ENCODE peak calls at places on chromosomes 12 and 14, in eight cellular contexts. One of them, this sample, is unnamed.

GRCh38 chr12:108381793-108382436 is 42.8 kb upstream of the CMKLR1 start:
- DNase-seq in AG09309: no peak
- DNase-seq in stimulated activated CD4-positive, alpha-beta T cell treated with anti-CD3 and anti-CD28 coated beads, Interleukin-15, amount 100 ng/mL, for 1 hour: no peak
- DNase-seq in NCI-H1105: no peak
- DNase-seq in GM12865: no peak
- DNase-seq in tibial artery: no peak
- DNase-seq in nephron progenitor cell: peak; percentile 83
- DNase-seq in NCI-H446: no peak
- DNase-seq in this sample: no peak

GRCh38 chr14:100530270-100531072 is 56.7 kb downstream of the BEGAIN start:
- DNase-seq in AG09309: no peak
- DNase-seq in stimulated activated CD4-positive, alpha-beta T cell treated with anti-CD3 and anti-CD28 coated beads, Interleukin-15, amount 100 ng/mL, for 1 hour: no peak
- DNase-seq in NCI-H1105: no peak
- DNase-seq in GM12865: no peak
- DNase-seq in tibial artery: peak; percentile 14
- DNase-seq in nephron progenitor cell: no peak
- DNase-seq in NCI-H446: no peak
- DNase-seq in this sample: no peak

GRCh38 chr12:26090853-26091510 is 33.9 kb downstream of the BHLHE41 start:
- DNase-seq in AG09309: no peak
- DNase-seq in stimulated activated CD4-positive, alpha-beta T cell treated with anti-CD3 and anti-CD28 coated beads, Interleukin-15, amount 100 ng/mL, for 1 hour: no peak
- DNase-seq in NCI-H1105: no peak
- DNase-seq in GM12865: no peak
- DNase-seq in tibial artery: no peak
- DNase-seq in nephron progenitor cell: no peak
- DNase-seq in NCI-H446: no peak
- DNase-seq in this sample: no peak

GRCh38 chr12:78040111-78040510 is 209.4 kb downstream of the NAV3 start:
- DNase-seq in AG09309: no peak
- DNase-seq in stimulated activated CD4-positive, alpha-beta T cell treated with anti-CD3 and anti-CD28 coated beads, Interleukin-15, amount 100 ng/mL, for 1 hour: no peak
- DNase-seq in NCI-H1105: no peak
- DNase-seq in GM12865: no peak
- DNase-seq in tibial artery: no peak
- DNase-seq in nephron progenitor cell: no peak
- DNase-seq in NCI-H446: no peak
- DNase-seq in this sample: no peak

GRCh38 chr12:27821259-27821973 is 41.4 kb upstream of the MANSC4 start:
- DNase-seq in AG09309: peak; percentile 38
- DNase-seq in stimulated activated CD4-positive, alpha-beta T cell treated with anti-CD3 and anti-CD28 coated beads, Interleukin-15, amount 100 ng/mL, for 1 hour: peak; percentile 6
- DNase-seq in NCI-H1105: peak; percentile 49
- DNase-seq in GM12865: peak; percentile 83
- DNase-seq in tibial artery: peak; percentile 25
- DNase-seq in nephron progenitor cell: peak; percentile 39
- DNase-seq in NCI-H446: no peak
- DNase-seq in this sample: peak; percentile 60

GRCh38 chr12:28876423-28876822 is 272.7 kb upstream of the FAR2 start:
- DNase-seq in AG09309: no peak
- DNase-seq in stimulated activated CD4-positive, alpha-beta T cell treated with anti-CD3 and anti-CD28 coated beads, Interleukin-15, amount 100 ng/mL, for 1 hour: no peak
- DNase-seq in NCI-H1105: no peak
- DNase-seq in GM12865: no peak
- DNase-seq in tibial artery: no peak
- DNase-seq in nephron progenitor cell: no peak
- DNase-seq in NCI-H446: no peak
- DNase-seq in this sample: no peak

GRCh38 chr12:132388379-132389015 is 59.1 kb upstream of the GALNT9 start:
- DNase-seq in AG09309: no peak
- DNase-seq in stimulated activated CD4-positive, alpha-beta T cell treated with anti-CD3 and anti-CD28 coated beads, Interleukin-15, amount 100 ng/mL, for 1 hour: no peak
- DNase-seq in NCI-H1105: no peak
- DNase-seq in GM12865: no peak
- DNase-seq in tibial artery: no peak
- DNase-seq in nephron progenitor cell: no peak
- DNase-seq in NCI-H446: no peak
- DNase-seq in this sample: no peak

GRCh38 chr14:103007555-103007954 is 49.8 kb downstream of the CDC42BPB start:
- DNase-seq in AG09309: no peak
- DNase-seq in stimulated activated CD4-positive, alpha-beta T cell treated with anti-CD3 and anti-CD28 coated beads, Interleukin-15, amount 100 ng/mL, for 1 hour: no peak
- DNase-seq in NCI-H1105: no peak
- DNase-seq in GM12865: no peak
- DNase-seq in tibial artery: no peak
- DNase-seq in nephron progenitor cell: no peak
- DNase-seq in NCI-H446: no peak
- DNase-seq in this sample: no peak

GRCh38 chr14:77158175-77158908 is 16.8 kb upstream of the ZDHHC22 start:
- DNase-seq in AG09309: peak; percentile 24
- DNase-seq in stimulated activated CD4-positive, alpha-beta T cell treated with anti-CD3 and anti-CD28 coated beads, Interleukin-15, amount 100 ng/mL, for 1 hour: no peak
- DNase-seq in NCI-H1105: peak; percentile 77
- DNase-seq in GM12865: no peak
- DNase-seq in tibial artery: no peak
- DNase-seq in nephron progenitor cell: peak; percentile 53
- DNase-seq in NCI-H446: no peak
- DNase-seq in this sample: no peak

GRCh38 chr14:34000396-34000795 is 49.5 kb upstream of the EGLN3 start:
- DNase-seq in AG09309: no peak
- DNase-seq in stimulated activated CD4-positive, alpha-beta T cell treated with anti-CD3 and anti-CD28 coated beads, Interleukin-15, amount 100 ng/mL, for 1 hour: no peak
- DNase-seq in NCI-H1105: no peak
- DNase-seq in GM12865: no peak
- DNase-seq in tibial artery: no peak
- DNase-seq in nephron progenitor cell: no peak
- DNase-seq in NCI-H446: no peak
- DNase-seq in this sample: no peak

GRCh38 chr14:52961060-52961639 is 10.3 kb upstream of the FERMT2 start:
- DNase-seq in AG09309: no peak
- DNase-seq in stimulated activated CD4-positive, alpha-beta T cell treated with anti-CD3 and anti-CD28 coated beads, Interleukin-15, amount 100 ng/mL, for 1 hour: peak; percentile 4
- DNase-seq in NCI-H1105: peak; percentile 40
- DNase-seq in GM12865: peak; percentile 83
- DNase-seq in tibial artery: peak; percentile 49
- DNase-seq in nephron progenitor cell: peak; percentile 27
- DNase-seq in NCI-H446: no peak
- DNase-seq in this sample: no peak

GRCh38 chr12:42458575-42458974 is 131.0 kb downstream of the PRICKLE1 start:
- DNase-seq in AG09309: no peak
- DNase-seq in stimulated activated CD4-positive, alpha-beta T cell treated with anti-CD3 and anti-CD28 coated beads, Interleukin-15, amount 100 ng/mL, for 1 hour: no peak
- DNase-seq in NCI-H1105: no peak
- DNase-seq in GM12865: no peak
- DNase-seq in tibial artery: no peak
- DNase-seq in nephron progenitor cell: no peak
- DNase-seq in NCI-H446: no peak
- DNase-seq in this sample: no peak

GRCh38 chr14:36524220-36524837 is 4.3 kb upstream of the NKX2-1 start:
- DNase-seq in AG09309: no peak
- DNase-seq in stimulated activated CD4-positive, alpha-beta T cell treated with anti-CD3 and anti-CD28 coated beads, Interleukin-15, amount 100 ng/mL, for 1 hour: no peak
- DNase-seq in NCI-H1105: no peak
- DNase-seq in GM12865: no peak
- DNase-seq in tibial artery: no peak
- DNase-seq in nephron progenitor cell: peak; percentile 39
- DNase-seq in NCI-H446: no peak
- DNase-seq in this sample: no peak

GRCh38 chr14:35122696-35123387 is 490 bp downstream of the PRORP start:
- DNase-seq in AG09309: no peak
- DNase-seq in stimulated activated CD4-positive, alpha-beta T cell treated with anti-CD3 and anti-CD28 coated beads, Interleukin-15, amount 100 ng/mL, for 1 hour: no peak
- DNase-seq in NCI-H1105: no peak
- DNase-seq in GM12865: no peak
- DNase-seq in tibial artery: peak; percentile 23
- DNase-seq in nephron progenitor cell: no peak
- DNase-seq in NCI-H446: peak; percentile 65
- DNase-seq in this sample: no peak

GRCh38 chr14:71242237-71242748 is 335.0 kb downstream of the PCNX1 start:
- DNase-seq in AG09309: peak; percentile 84
- DNase-seq in stimulated activated CD4-positive, alpha-beta T cell treated with anti-CD3 and anti-CD28 coated beads, Interleukin-15, amount 100 ng/mL, for 1 hour: no peak
- DNase-seq in NCI-H1105: no peak
- DNase-seq in GM12865: no peak
- DNase-seq in tibial artery: peak; percentile 30
- DNase-seq in nephron progenitor cell: no peak
- DNase-seq in NCI-H446: no peak
- DNase-seq in this sample: no peak